ENCODE peak calls at places on chromosomes 4 and X, in ten cellular contexts. W is SJSA1; G is GM23248; J is stomach; Z is ELR; R is GM13976; U is stimulated activated CD8-positive, alpha-beta memory T cell treated with anti-CD3 and anti-CD28 coated beads, Interleukin-4, amount 100 ng/mL, for 24 hours; B is COR-L47; P is T-cell; M is Calu3. E is an unnamed sample.

GRCh38 chr4:52290468-52290867 is 239.4 kb downstream of the SPATA18 start:
- DNase-seq in M (no peak), B (no peak), R (no peak), G (no peak), P (no peak), U (no peak), Z (no peak), J (no peak), W (no peak), E (no peak)

GRCh38 chrX:96480081-96480480 is 204.6 kb upstream of the DIAPH2 start:
- DNase-seq in Z (peak; percentile 74), W (no peak), G (peak; percentile 61), R (no peak), J (no peak), B (no peak), M (no peak), P (no peak), U (no peak), E (peak; percentile 41)

GRCh38 chr4:6769984-6770420 is 12.5 kb upstream of the KIAA0232 start:
- DNase-seq in G (no peak), M (no peak), Z (no peak), U (no peak), W (no peak), P (no peak), B (no peak), R (no peak), J (no peak), E (no peak)

GRCh38 chr4:41656572-41657301 is 91.8 kb downstream of the PHOX2B start:
- DNase-seq in Z (no peak), G (no peak), J (peak; percentile 29), W (no peak), M (no peak), B (no peak), P (no peak), R (no peak), U (no peak), E (peak; percentile 21)

GRCh38 chr4:69881173-69881773 is 21.3 kb upstream of the SULT1E1 start:
- DNase-seq in G (peak; percentile 77), B (peak; percentile 51), J (peak; percentile 35), P (peak; percentile 32), M (peak; percentile 6), Z (peak; percentile 30), U (no peak), W (no peak), R (no peak), E (peak; percentile 64)

GRCh38 chr4:95428216-95429085 is 120.3 kb downstream of the UNC5C start:
- DNase-seq in R (no peak), G (peak; percentile 1), U (no peak), W (no peak), J (no peak), Z (no peak), M (no peak), B (no peak), P (no peak), E (no peak)

GRCh38 chrX:68372665-68373064 is 60.6 kb downstream of the OPHN1 start:
- DNase-seq in R (no peak), G (no peak), J (no peak), B (no peak), U (no peak), W (no peak), Z (no peak), M (no peak), P (no peak), E (no peak)

GRCh38 chrX:130529531-130529930 is 127.7 kb downstream of the RBMX2 start:
- DNase-seq in Z (no peak), P (no peak), G (peak; percentile 4), M (no peak), U (no peak), J (no peak), W (no peak), R (no peak), B (no peak), E (no peak)

GRCh38 chrX:46814966-46815365 is 21.9 kb upstream of the RP2 start:
- DNase-seq in U (no peak), J (no peak), G (peak; percentile 32), Z (peak; percentile 35), W (no peak), B (no peak), P (no peak), R (no peak), M (no peak), E (no peak)

GRCh38 chr4:165692082-165692481 is 181.0 kb upstream of the TLL1 start:
- DNase-seq in U (no peak), M (no peak), W (no peak), J (no peak), B (no peak), P (no peak), R (no peak), Z (peak; percentile 38), G (no peak), E (peak; percentile 34)

GRCh38 chrX:112108145-112108544 is 25.6 kb upstream of the TRPC5 start:
- DNase-seq in B (no peak), P (no peak), R (no peak), U (no peak), M (no peak), G (no peak), W (no peak), J (no peak), Z (no peak), E (no peak)